ENCODE peak calls at places on chromosomes 1 and 21, in five cellular contexts. One of them, this sample, is unnamed.
A peak's percentile ranks its signal among the peaks of the same experiment; 100 is the strongest.

GRCh38 chr1:84367219-84367618 is 31.1 kb upstream of the DNASE2B start:
- DNase-seq in thyroid gland: peak; percentile 52
- DNase-seq in activated CD4-positive, alpha-beta T cell treated with anti-CD3 and anti-CD28 coated beads, Interleukin-2, amount 50 U/mL, for 24 hours: no peak
- DNase-seq in posterior cingulate gyrus: no peak
- DNase-seq in ACHN: no peak
- DNase-seq in this sample: no peak

GRCh38 chr21:28516996-28517592 is 475.6 kb downstream of the LTN1 start:
- DNase-seq in ACHN: peak; percentile 61
- DNase-seq in thyroid gland: peak; percentile 76
- DNase-seq in activated CD4-positive, alpha-beta T cell treated with anti-CD3 and anti-CD28 coated beads, Interleukin-2, amount 50 U/mL, for 24 hours: peak; percentile 51
- DNase-seq in posterior cingulate gyrus: peak; percentile 46
- DNase-seq in this sample: peak; percentile 60

GRCh38 chr1:21946836-21947587 is 9.9 kb upstream of the HSPG2 start:
- DNase-seq in ACHN: no peak
- DNase-seq in posterior cingulate gyrus: no peak
- DNase-seq in activated CD4-positive, alpha-beta T cell treated with anti-CD3 and anti-CD28 coated beads, Interleukin-2, amount 50 U/mL, for 24 hours: no peak
- DNase-seq in thyroid gland: peak; percentile 28
- DNase-seq in this sample: no peak

GRCh38 chr1:2372551-2373490 is 18.5 kb downstream of the MORN1 start:
- DNase-seq in ACHN: peak; percentile 14
- DNase-seq in thyroid gland: no peak
- DNase-seq in activated CD4-positive, alpha-beta T cell treated with anti-CD3 and anti-CD28 coated beads, Interleukin-2, amount 50 U/mL, for 24 hours: no peak
- DNase-seq in posterior cingulate gyrus: no peak
- DNase-seq in this sample: peak; percentile 12

GRCh38 chr1:151837841-151838490 is 1.7 kb downstream of the C2CD4D start:
- DNase-seq in ACHN: no peak
- DNase-seq in posterior cingulate gyrus: no peak
- DNase-seq in thyroid gland: peak; percentile 9
- DNase-seq in activated CD4-positive, alpha-beta T cell treated with anti-CD3 and anti-CD28 coated beads, Interleukin-2, amount 50 U/mL, for 24 hours: no peak
- DNase-seq in this sample: peak; percentile 43

GRCh38 chr1:173946380-173946921 is 29.3 kb upstream of the SERPINC1 start:
- DNase-seq in posterior cingulate gyrus: no peak
- DNase-seq in activated CD4-positive, alpha-beta T cell treated with anti-CD3 and anti-CD28 coated beads, Interleukin-2, amount 50 U/mL, for 24 hours: no peak
- DNase-seq in thyroid gland: no peak
- DNase-seq in ACHN: no peak
- DNase-seq in this sample: no peak

GRCh38 chr1:192861860-192862259 is 53.0 kb downstream of the RGS2 start:
- DNase-seq in ACHN: no peak
- DNase-seq in activated CD4-positive, alpha-beta T cell treated with anti-CD3 and anti-CD28 coated beads, Interleukin-2, amount 50 U/mL, for 24 hours: no peak
- DNase-seq in thyroid gland: no peak
- DNase-seq in posterior cingulate gyrus: no peak
- DNase-seq in this sample: no peak

GRCh38 chr1:234758851-234759250 is 148.9 kb upstream of the IRF2BP2 start:
- DNase-seq in activated CD4-positive, alpha-beta T cell treated with anti-CD3 and anti-CD28 coated beads, Interleukin-2, amount 50 U/mL, for 24 hours: no peak
- DNase-seq in posterior cingulate gyrus: no peak
- DNase-seq in thyroid gland: no peak
- DNase-seq in ACHN: no peak
- DNase-seq in this sample: peak; percentile 43

GRCh38 chr1:59062743-59063142 is 234.2 kb upstream of the FGGY start:
- DNase-seq in activated CD4-positive, alpha-beta T cell treated with anti-CD3 and anti-CD28 coated beads, Interleukin-2, amount 50 U/mL, for 24 hours: no peak
- DNase-seq in posterior cingulate gyrus: no peak
- DNase-seq in thyroid gland: peak; percentile 22
- DNase-seq in ACHN: no peak
- DNase-seq in this sample: no peak